ENCODE peak calls at places on chromosomes 13 and 19, in eight cellular contexts. One of them, this sample, is unnamed. For H3K36me3, the result is how much of the 10 kb centered on the place peaks cover.

GRCh38 chr13:51956717-51957116 is 54.5 kb downstream of the ATP7B start:
- DNase-seq in neural progenitor cell: no peak
- DNase-seq in transverse colon: no peak
- DNase-seq in IMR-90: no peak
- DNase-seq in CD4-positive, CD25-positive, alpha-beta regulatory T cell: no peak
- DNase-seq in aorta: no peak
- DNase-seq in GM23248: no peak
- DNase-seq in effector memory CD4-positive, alpha-beta T cell: no peak
- DNase-seq in this sample: no peak

GRCh38 chr13:100230813-100231575 is 142.1 kb downstream of the PCCA start:
- DNase-seq in neural progenitor cell: peak
- DNase-seq in transverse colon: no peak
- DNase-seq in IMR-90: no peak
- DNase-seq in CD4-positive, CD25-positive, alpha-beta regulatory T cell: no peak
- DNase-seq in aorta: no peak
- DNase-seq in GM23248: no peak
- DNase-seq in effector memory CD4-positive, alpha-beta T cell: no peak
- DNase-seq in this sample: no peak

GRCh38 chr13:67353891-67354459 is 123.8 kb upstream of the PCDH9 start:
- DNase-seq in neural progenitor cell: no peak
- DNase-seq in transverse colon: no peak
- DNase-seq in IMR-90: peak
- DNase-seq in CD4-positive, CD25-positive, alpha-beta regulatory T cell: no peak
- DNase-seq in aorta: no peak
- DNase-seq in GM23248: no peak
- DNase-seq in effector memory CD4-positive, alpha-beta T cell: no peak
- DNase-seq in this sample: no peak

GRCh38 chr13:41613984-41614581 is 156.7 kb downstream of the RGCC start:
- DNase-seq in neural progenitor cell: peak
- DNase-seq in transverse colon: no peak
- DNase-seq in IMR-90: peak
- DNase-seq in CD4-positive, CD25-positive, alpha-beta regulatory T cell: no peak
- DNase-seq in aorta: peak
- DNase-seq in GM23248: peak
- DNase-seq in effector memory CD4-positive, alpha-beta T cell: no peak
- DNase-seq in this sample: no peak

GRCh38 chr19:6236310-6237291 is 43.2 kb downstream of the MLLT1 start:
- DNase-seq in neural progenitor cell: no peak
- DNase-seq in transverse colon: peak
- DNase-seq in IMR-90: no peak
- DNase-seq in CD4-positive, CD25-positive, alpha-beta regulatory T cell: no peak
- DNase-seq in aorta: peak
- DNase-seq in GM23248: no peak
- DNase-seq in effector memory CD4-positive, alpha-beta T cell: no peak
- DNase-seq in this sample: peak

GRCh38 chr13:23654111-23655110 is 84.2 kb downstream of the TNFRSF19 start:
- DNase-seq in neural progenitor cell: no peak
- DNase-seq in transverse colon: no peak
- DNase-seq in IMR-90: peak
- DNase-seq in CD4-positive, CD25-positive, alpha-beta regulatory T cell: no peak
- DNase-seq in aorta: no peak
- DNase-seq in GM23248: no peak
- DNase-seq in effector memory CD4-positive, alpha-beta T cell: no peak
- DNase-seq in this sample: no peak

GRCh38 chr19:19132912-19133311 is 5.4 kb downstream of the TMEM161A start:
- DNase-seq in neural progenitor cell: no peak
- DNase-seq in transverse colon: no peak
- DNase-seq in IMR-90: no peak
- DNase-seq in CD4-positive, CD25-positive, alpha-beta regulatory T cell: no peak
- DNase-seq in aorta: no peak
- DNase-seq in GM23248: no peak
- DNase-seq in effector memory CD4-positive, alpha-beta T cell: no peak
- DNase-seq in this sample: no peak

GRCh38 chr13:51330741-51331140 is 8.8 kb upstream of the SERPINE3 start:
- DNase-seq in neural progenitor cell: no peak
- DNase-seq in transverse colon: no peak
- DNase-seq in IMR-90: no peak
- DNase-seq in CD4-positive, CD25-positive, alpha-beta regulatory T cell: no peak
- DNase-seq in aorta: no peak
- DNase-seq in GM23248: peak
- DNase-seq in effector memory CD4-positive, alpha-beta T cell: no peak
- DNase-seq in this sample: no peak

GRCh38 chr19:51473009-51473707 is 5.2 kb upstream of the CEACAM18 start:
- DNase-seq in neural progenitor cell: peak
- DNase-seq in transverse colon: peak
- DNase-seq in IMR-90: peak
- DNase-seq in CD4-positive, CD25-positive, alpha-beta regulatory T cell: peak
- DNase-seq in aorta: peak
- DNase-seq in GM23248: peak
- DNase-seq in effector memory CD4-positive, alpha-beta T cell: peak
- DNase-seq in this sample: peak

GRCh38 chr13:26867451-26868067 is 107.0 kb upstream of the GPR12 start:
- DNase-seq in neural progenitor cell: peak
- DNase-seq in transverse colon: no peak
- DNase-seq in IMR-90: peak
- DNase-seq in CD4-positive, CD25-positive, alpha-beta regulatory T cell: no peak
- DNase-seq in aorta: no peak
- DNase-seq in GM23248: peak
- DNase-seq in effector memory CD4-positive, alpha-beta T cell: no peak
- DNase-seq in this sample: no peak

GRCh38 chr13:38350114-38350617 is 515 bp downstream of the UFM1 start:
- DNase-seq in neural progenitor cell: peak
- DNase-seq in transverse colon: peak
- DNase-seq in IMR-90: peak
- DNase-seq in CD4-positive, CD25-positive, alpha-beta regulatory T cell: no peak
- DNase-seq in aorta: peak
- DNase-seq in GM23248: peak
- DNase-seq in effector memory CD4-positive, alpha-beta T cell: peak
- DNase-seq in this sample: peak

GRCh38 chr13:43652751-43653150 is 134.0 kb downstream of the ENOX1 start:
- DNase-seq in neural progenitor cell: no peak
- DNase-seq in transverse colon: no peak
- DNase-seq in IMR-90: no peak
- DNase-seq in CD4-positive, CD25-positive, alpha-beta regulatory T cell: no peak
- DNase-seq in aorta: no peak
- DNase-seq in GM23248: no peak
- DNase-seq in effector memory CD4-positive, alpha-beta T cell: no peak
- DNase-seq in this sample: no peak

GRCh38 chr13:32261567-32261966 is 53.6 kb downstream of the ZAR1L start:
- DNase-seq in neural progenitor cell: no peak
- DNase-seq in transverse colon: peak
- DNase-seq in IMR-90: peak
- DNase-seq in CD4-positive, CD25-positive, alpha-beta regulatory T cell: no peak
- DNase-seq in aorta: peak
- DNase-seq in GM23248: peak
- DNase-seq in effector memory CD4-positive, alpha-beta T cell: no peak
- DNase-seq in this sample: peak

GRCh38 chr13:50129923-50130685 is 114.9 kb downstream of the KCNRG start:
- DNase-seq in neural progenitor cell: peak
- DNase-seq in transverse colon: peak
- DNase-seq in IMR-90: no peak
- DNase-seq in CD4-positive, CD25-positive, alpha-beta regulatory T cell: peak
- DNase-seq in aorta: peak
- DNase-seq in GM23248: peak
- DNase-seq in effector memory CD4-positive, alpha-beta T cell: no peak
- DNase-seq in this sample: no peak

GRCh38 chr19:4556574-4557185 is 2.8 kb downstream of the SEMA6B start:
- DNase-seq in neural progenitor cell: peak
- DNase-seq in transverse colon: peak
- DNase-seq in IMR-90: no peak
- DNase-seq in CD4-positive, CD25-positive, alpha-beta regulatory T cell: no peak
- DNase-seq in aorta: no peak
- DNase-seq in GM23248: peak
- DNase-seq in effector memory CD4-positive, alpha-beta T cell: no peak
- DNase-seq in this sample: no peak

DNA sequence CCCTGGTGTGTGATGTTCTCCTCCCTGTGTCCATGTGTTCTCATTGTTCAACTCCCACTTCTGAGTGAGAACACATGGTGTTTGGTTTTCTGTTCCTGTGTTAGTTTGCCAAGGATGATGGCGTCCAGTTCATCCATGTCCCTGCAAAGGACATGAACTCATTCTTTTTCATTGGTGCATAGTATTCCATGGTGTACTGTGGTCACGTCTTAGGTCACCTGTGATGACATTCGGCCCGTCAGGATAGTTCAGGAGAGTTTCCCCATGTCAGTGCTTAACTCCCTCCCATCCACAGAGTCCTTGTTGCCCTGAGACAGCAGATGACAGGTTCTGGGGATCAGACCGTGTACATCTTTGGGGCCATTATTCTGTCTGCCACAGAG is 8.6 kb downstream of the ZNF444 start:
- DNase-seq in neural progenitor cell: no peak
- DNase-seq in transverse colon: no peak
- DNase-seq in IMR-90: no peak
- DNase-seq in CD4-positive, CD25-positive, alpha-beta regulatory T cell: no peak
- DNase-seq in aorta: no peak
- DNase-seq in GM23248: no peak
- DNase-seq in effector memory CD4-positive, alpha-beta T cell: no peak
- DNase-seq in this sample: no peak
- H3K36me3 ChIP-seq in neural progenitor cell: under half
- H3K36me3 ChIP-seq in transverse colon: under half
- H3K36me3 ChIP-seq in IMR-90: under half
- H3K36me3 ChIP-seq in CD4-positive, CD25-positive, alpha-beta regulatory T cell: under half
- H3K36me3 ChIP-seq in aorta: under half
- H3K36me3 ChIP-seq in GM23248: under half
- H3K36me3 ChIP-seq in effector memory CD4-positive, alpha-beta T cell: under half
- H3K36me3 ChIP-seq in this sample: under half

GRCh38 chr19:2100719-2101061 is 4.0 kb downstream of the IZUMO4 start:
- DNase-seq in neural progenitor cell: no peak
- DNase-seq in transverse colon: no peak
- DNase-seq in IMR-90: no peak
- DNase-seq in CD4-positive, CD25-positive, alpha-beta regulatory T cell: no peak
- DNase-seq in aorta: no peak
- DNase-seq in GM23248: no peak
- DNase-seq in effector memory CD4-positive, alpha-beta T cell: no peak
- DNase-seq in this sample: no peak

GRCh38 chr19:2099937-2100718 is 3.4 kb downstream of the IZUMO4 start:
- DNase-seq in neural progenitor cell: no peak
- DNase-seq in transverse colon: no peak
- DNase-seq in IMR-90: no peak
- DNase-seq in CD4-positive, CD25-positive, alpha-beta regulatory T cell: no peak
- DNase-seq in aorta: no peak
- DNase-seq in GM23248: no peak
- DNase-seq in effector memory CD4-positive, alpha-beta T cell: no peak
- DNase-seq in this sample: no peak

GRCh38 chr19:2099054-2099501 is 2.4 kb downstream of the IZUMO4 start:
- DNase-seq in neural progenitor cell: no peak
- DNase-seq in transverse colon: no peak
- DNase-seq in IMR-90: no peak
- DNase-seq in CD4-positive, CD25-positive, alpha-beta regulatory T cell: no peak
- DNase-seq in aorta: no peak
- DNase-seq in GM23248: no peak
- DNase-seq in effector memory CD4-positive, alpha-beta T cell: no peak
- DNase-seq in this sample: no peak

GRCh38 chr19:2103308-2103707 is 6.6 kb downstream of the IZUMO4 start:
- DNase-seq in neural progenitor cell: no peak
- DNase-seq in transverse colon: no peak
- DNase-seq in IMR-90: no peak
- DNase-seq in CD4-positive, CD25-positive, alpha-beta regulatory T cell: no peak
- DNase-seq in aorta: no peak
- DNase-seq in GM23248: no peak
- DNase-seq in effector memory CD4-positive, alpha-beta T cell: no peak
- DNase-seq in this sample: no peak

GRCh38 chr19:2101417-2102335 is 5.0 kb downstream of the IZUMO4 start:
- DNase-seq in neural progenitor cell: no peak
- DNase-seq in transverse colon: no peak
- DNase-seq in IMR-90: no peak
- DNase-seq in CD4-positive, CD25-positive, alpha-beta regulatory T cell: no peak
- DNase-seq in aorta: no peak
- DNase-seq in GM23248: no peak
- DNase-seq in effector memory CD4-positive, alpha-beta T cell: no peak
- DNase-seq in this sample: no peak
- H3K36me3 ChIP-seq in neural progenitor cell: under half
- H3K36me3 ChIP-seq in transverse colon: under half
- H3K36me3 ChIP-seq in IMR-90: half or more
- H3K36me3 ChIP-seq in CD4-positive, CD25-positive, alpha-beta regulatory T cell: under half
- H3K36me3 ChIP-seq in aorta: under half
- H3K36me3 ChIP-seq in GM23248: under half
- H3K36me3 ChIP-seq in effector memory CD4-positive, alpha-beta T cell: under half
- H3K36me3 ChIP-seq in this sample: half or more

GRCh38 chr19:34348899-34349487 is 16.0 kb upstream of the GPI start:
- DNase-seq in neural progenitor cell: no peak
- DNase-seq in transverse colon: no peak
- DNase-seq in IMR-90: no peak
- DNase-seq in CD4-positive, CD25-positive, alpha-beta regulatory T cell: no peak
- DNase-seq in aorta: no peak
- DNase-seq in GM23248: no peak
- DNase-seq in effector memory CD4-positive, alpha-beta T cell: no peak
- DNase-seq in this sample: no peak

GRCh38 chr19:34350161-34350561 is 14.8 kb upstream of the GPI start:
- DNase-seq in neural progenitor cell: no peak
- DNase-seq in transverse colon: no peak
- DNase-seq in IMR-90: peak
- DNase-seq in CD4-positive, CD25-positive, alpha-beta regulatory T cell: peak
- DNase-seq in aorta: no peak
- DNase-seq in GM23248: peak
- DNase-seq in effector memory CD4-positive, alpha-beta T cell: peak
- DNase-seq in this sample: no peak

GRCh38 chr19:34347561-34348165 is 17.3 kb upstream of the GPI start:
- DNase-seq in neural progenitor cell: no peak
- DNase-seq in transverse colon: no peak
- DNase-seq in IMR-90: no peak
- DNase-seq in CD4-positive, CD25-positive, alpha-beta regulatory T cell: no peak
- DNase-seq in aorta: no peak
- DNase-seq in GM23248: no peak
- DNase-seq in effector memory CD4-positive, alpha-beta T cell: no peak
- DNase-seq in this sample: no peak

GRCh38 chr19:34353546-34353945 is 11.4 kb upstream of the GPI start:
- DNase-seq in neural progenitor cell: no peak
- DNase-seq in transverse colon: no peak
- DNase-seq in IMR-90: no peak
- DNase-seq in CD4-positive, CD25-positive, alpha-beta regulatory T cell: no peak
- DNase-seq in aorta: no peak
- DNase-seq in GM23248: no peak
- DNase-seq in effector memory CD4-positive, alpha-beta T cell: no peak
- DNase-seq in this sample: no peak

DNA sequence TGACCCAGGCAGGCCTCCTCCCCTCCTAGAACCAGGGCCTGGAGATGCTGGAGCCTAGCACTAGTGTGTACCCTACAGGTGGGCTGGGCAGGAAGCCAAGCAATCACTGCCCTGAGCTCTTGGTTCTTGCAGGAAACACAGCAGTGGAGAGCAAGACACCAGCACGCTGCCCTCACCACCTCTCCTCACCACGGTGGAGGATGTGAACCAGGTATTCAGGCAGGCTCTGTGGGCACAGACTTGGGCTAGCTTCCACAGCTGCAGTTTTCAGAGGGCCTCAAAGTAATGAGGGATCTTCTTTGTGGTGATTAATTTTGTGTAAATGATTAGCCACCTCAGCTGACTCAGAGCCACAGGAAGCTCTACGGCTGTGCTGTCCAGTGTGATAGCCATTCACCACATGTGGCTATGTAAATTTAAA is 13.6 kb upstream of the GPI start:
- DNase-seq in neural progenitor cell: no peak
- DNase-seq in transverse colon: no peak
- DNase-seq in IMR-90: no peak
- DNase-seq in CD4-positive, CD25-positive, alpha-beta regulatory T cell: no peak
- DNase-seq in aorta: no peak
- DNase-seq in GM23248: no peak
- DNase-seq in effector memory CD4-positive, alpha-beta T cell: no peak
- DNase-seq in this sample: no peak
- H3K36me3 ChIP-seq in neural progenitor cell: under half
- H3K36me3 ChIP-seq in transverse colon: under half
- H3K36me3 ChIP-seq in IMR-90: half or more
- H3K36me3 ChIP-seq in CD4-positive, CD25-positive, alpha-beta regulatory T cell: under half
- H3K36me3 ChIP-seq in aorta: under half
- H3K36me3 ChIP-seq in GM23248: under half
- H3K36me3 ChIP-seq in effector memory CD4-positive, alpha-beta T cell: under half
- H3K36me3 ChIP-seq in this sample: under half

GRCh38 chr19:10920781-10921180 is 7.7 kb downstream of the YIPF2 start:
- DNase-seq in neural progenitor cell: no peak
- DNase-seq in transverse colon: no peak
- DNase-seq in IMR-90: no peak
- DNase-seq in CD4-positive, CD25-positive, alpha-beta regulatory T cell: no peak
- DNase-seq in aorta: no peak
- DNase-seq in GM23248: no peak
- DNase-seq in effector memory CD4-positive, alpha-beta T cell: no peak
- DNase-seq in this sample: no peak
- H3K36me3 ChIP-seq in neural progenitor cell: under half
- H3K36me3 ChIP-seq in transverse colon: under half
- H3K36me3 ChIP-seq in IMR-90: half or more
- H3K36me3 ChIP-seq in CD4-positive, CD25-positive, alpha-beta regulatory T cell: under half
- H3K36me3 ChIP-seq in aorta: under half
- H3K36me3 ChIP-seq in GM23248: under half
- H3K36me3 ChIP-seq in effector memory CD4-positive, alpha-beta T cell: under half
- H3K36me3 ChIP-seq in this sample: half or more

This sample was measured in lung.